ENCODE peak calls at places on chromosome 3, in seven cellular contexts. T, R, Z, N, U, C and B are unnamed samples.

GRCh38 chr3:70982700-70983140 is 600.8 kb downstream of the FOXP1 start:
- DNase-seq in Z (no peak), T (peak; percentile 93), N (peak; percentile 63), C (peak; percentile 47), U (no peak), R (peak; percentile 62), B (no peak)

GRCh38 chr3:157128771-157129671 is 30.9 kb downstream of the CCNL1 start:
- DNase-seq in C (no peak), R (peak; percentile 57), T (peak; percentile 67), N (peak; percentile 88), Z (peak; percentile 79), U (no peak), B (no peak)

GRCh38 chr3:2247249-2247648 is 148.6 kb downstream of the CNTN4 start:
- DNase-seq in Z (no peak), C (no peak), U (no peak), T (no peak), N (no peak), R (no peak), B (no peak)

GRCh38 chr3:160685144-160685766 is 8.3 kb downstream of the ARL14 start:
- DNase-seq in T (no peak), R (no peak), N (no peak), Z (no peak), U (no peak), C (no peak), B (no peak)

GRCh38 chr3:82229397-82229796 is 468.0 kb upstream of the GBE1 start:
- DNase-seq in T (no peak), U (no peak), N (no peak), Z (no peak), R (no peak), C (no peak), B (no peak)

GRCh38 chr3:156750191-156750873 is 75.8 kb upstream of the LEKR1 start:
- DNase-seq in T (peak; percentile 59), R (no peak), U (no peak), C (no peak), N (no peak), Z (no peak), B (no peak)

GRCh38 chr3:95338446-95338845 is 1275.6 kb downstream of the NSUN3 start:
- DNase-seq in T (no peak), N (no peak), C (no peak), R (no peak), Z (no peak), U (no peak), B (no peak)

GRCh38 chr3:135374571-135374970 is 579.5 kb downstream of the EPHB1 start:
- DNase-seq in U (no peak), C (no peak), R (no peak), N (no peak), Z (no peak), T (no peak), B (no peak)

GRCh38 chr3:137012097-137012501 is 54.3 kb downstream of the IL20RB start:
- DNase-seq in Z (no peak), R (no peak), U (no peak), C (no peak), N (no peak), T (peak; percentile 36), B (no peak)

GRCh38 chr3:171026584-171027293 is at the start of gene SLC2A2:
- DNase-seq in U (no peak), Z (no peak), N (no peak), T (no peak), C (no peak), R (no peak), B (no peak)

GRCh38 chr3:87320748-87321634 is 44.6 kb upstream of the POU1F1 start:
- DNase-seq in N (no peak), T (no peak), R (no peak), C (no peak), U (no peak), Z (no peak), B (no peak)

GRCh38 chr3:132730891-132731580 is 8.8 kb upstream of the NPHP3 start:
- DNase-seq in T (peak; percentile 63), Z (no peak), U (no peak), N (no peak), R (no peak), C (no peak), B (no peak)

GRCh38 chr3:13598926-13599886 is 50.3 kb downstream of the FBLN2 start:
- DNase-seq in N (no peak), R (peak; percentile 94), C (peak; percentile 86), Z (peak; percentile 40), T (no peak), U (no peak), B (no peak)

GRCh38 chr3:40597441-40597840 is 72.7 kb downstream of the ZNF621 start:
- DNase-seq in R (no peak), N (no peak), U (no peak), T (peak; percentile 49), Z (no peak), C (no peak), B (no peak)

GRCh38 chr3:113035387-113035982 is 44.7 kb downstream of the GTPBP8 start:
- DNase-seq in Z (no peak), C (peak; percentile 37), R (peak; percentile 43), T (peak; percentile 52), U (no peak), N (peak; percentile 26), B (no peak)

GRCh38 chr3:195263193-195263924 is 7.6 kb downstream of the XXYLT1 start:
- DNase-seq in T (no peak), R (no peak), C (no peak), Z (no peak), U (no peak), N (no peak), B (no peak)

GRCh38 chr3:47475029-47475569 is 642 bp downstream of the SCAP start:
- DNase-seq in R (no peak), U (no peak), T (peak; percentile 33), C (no peak), Z (peak; percentile 49), N (peak; percentile 15), B (no peak)

GRCh38 chr3:73512095-73512494 is 112.6 kb downstream of the PDZRN3 start:
- DNase-seq in Z (no peak), N (no peak), R (no peak), C (no peak), T (peak; percentile 20), U (no peak), B (no peak)

GRCh38 chr3:173411288-173412064 is 13.9 kb downstream of the NLGN1 start:
- DNase-seq in Z (no peak), T (peak; percentile 70), R (no peak), U (no peak), N (no peak), C (no peak), B (no peak)
- TF ChIP-seq CTCF in Z (no peak), T (peak; percentile 41), R (peak; percentile 8), U (no peak), N (peak; percentile 5), C (no peak), B (peak; percentile 20)

GRCh38 chr3:183244981-183245476 is 8.0 kb upstream of the B3GNT5 start:
- DNase-seq in Z (no peak), R (no peak), T (no peak), N (no peak), U (no peak), C (no peak), B (no peak)
- TF ChIP-seq CTCF in Z (no peak), R (no peak), T (no peak), N (no peak), U (no peak), C (no peak), B (no peak)

GRCh38 chr3:57007513-57008415 is 52.7 kb upstream of the SPATA12 start:
- DNase-seq in R (peak; percentile 49), U (no peak), T (peak; percentile 90), N (peak; percentile 66), Z (no peak), C (no peak), B (no peak)

GRCh38 chr3:57009367-57009766 is 51.1 kb upstream of the SPATA12 start:
- DNase-seq in C (no peak), T (no peak), Z (no peak), U (no peak), N (no peak), R (no peak), B (no peak)

GRCh38 chr3:57004154-57004730 is 56.2 kb upstream of the SPATA12 start:
- DNase-seq in N (no peak), R (no peak), T (no peak), Z (peak; percentile 30), U (no peak), C (no peak), B (no peak)

GRCh38 chr3:57006048-57006709 is 54.3 kb upstream of the SPATA12 start:
- DNase-seq in Z (no peak), C (no peak), N (no peak), T (no peak), R (no peak), U (no peak), B (no peak)

DNA sequence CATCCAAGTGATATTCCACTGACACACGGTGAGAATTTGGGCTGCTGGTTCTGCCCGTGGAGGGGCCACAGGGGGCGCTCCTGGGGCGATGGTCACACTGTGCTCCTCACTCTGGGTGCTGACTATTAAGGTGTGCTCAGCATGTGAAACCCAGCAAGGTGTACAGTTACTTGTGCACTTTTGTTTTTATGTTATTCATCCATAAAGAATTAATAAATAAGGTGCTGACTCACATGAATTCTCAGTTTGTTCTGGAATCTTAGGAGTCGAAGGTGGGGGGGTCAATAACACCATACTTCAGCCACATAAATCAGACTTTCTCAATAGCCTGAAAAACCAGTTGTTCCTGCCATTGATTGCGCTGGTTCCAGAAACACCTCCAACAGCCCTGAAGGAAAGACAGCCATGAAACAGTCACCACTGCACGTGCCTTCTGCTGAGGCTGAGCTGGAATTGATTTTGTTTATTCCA is 53.5 kb upstream of the SPATA12 start:
- DNase-seq in R (peak; percentile 59), U (no peak), C (peak; percentile 50), Z (no peak), T (no peak), N (peak; percentile 51), B (no peak)
- TF ChIP-seq CTCF in R (no peak), U (no peak), C (no peak), Z (no peak), T (peak; percentile 43), N (no peak), B (no peak)

GRCh38 chr3:122940628-122941086 is 86.9 kb downstream of the SEMA5B start:
- DNase-seq in U (no peak), N (no peak), T (no peak), R (no peak), C (no peak), Z (peak; percentile 63), B (no peak)
- TF ChIP-seq CTCF in U (no peak), N (no peak), T (no peak), R (no peak), C (no peak), Z (no peak), B (no peak)

DNA sequence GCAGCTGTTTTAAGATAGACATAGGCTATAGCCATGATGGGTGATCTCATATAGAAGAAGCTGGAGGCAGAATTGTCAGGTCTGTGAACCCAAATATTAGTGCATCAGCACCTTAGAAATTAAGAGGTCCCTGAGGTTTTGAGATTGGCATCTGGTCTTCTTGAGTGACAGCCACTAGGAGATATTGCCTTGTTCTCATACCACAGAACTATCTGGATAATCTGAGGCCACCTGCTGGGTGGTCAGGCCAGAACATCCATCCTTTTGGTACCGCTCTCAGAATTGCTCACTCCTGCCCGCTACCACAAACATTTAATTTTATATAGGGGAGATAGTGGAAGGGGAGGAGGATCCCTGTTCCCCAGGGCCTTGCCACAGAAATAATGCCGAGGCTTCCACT is 210.6 kb upstream of the ZPLD1 start:
- DNase-seq in U (no peak), N (peak; percentile 24), C (no peak), T (peak; percentile 28), Z (no peak), R (no peak), B (no peak)
- TF ChIP-seq CTCF in U (no peak), N (peak; percentile 54), C (no peak), T (peak; percentile 34), Z (peak; percentile 54), R (no peak), B (peak; percentile 20)